ENCODE peak calls at places on chromosomes 11 and 22, in nine cellular contexts. Y is GM23248, R is fibroblast of lung, Q is H1, Z is aorta, P is spleen, U is heart right ventricle, T is right cardiac atrium, C is GM23338. A is an unnamed sample. For H3K4me1, the result is how much of the 10 kb centered on the place peaks cover.

GRCh38 chr11:79353706-79354105 is 87.1 kb downstream of the TENM4 start:
- DNase-seq in Y (peak), R (peak), Q (no peak), Z (no peak), P (no peak), U (no peak), T (no peak), C (no peak), A (no peak)

GRCh38 chr11:122754553-122755322 is 83.6 kb upstream of the CRTAM start:
- DNase-seq in Y (peak), R (no peak), Q (peak), Z (no peak), P (no peak), U (no peak), T (no peak), C (peak), A (no peak)

GRCh38 chr11:15819679-15820286 is 536.6 kb downstream of the SOX6 start:
- DNase-seq in Y (peak), R (peak), Q (peak), Z (peak), P (peak), U (peak), T (peak), C (peak), A (peak)

GRCh38 chr11:111541209-111542061 is 915 bp downstream of the LAYN start:
- DNase-seq in Y (peak), R (peak), Q (peak), Z (peak), P (peak), U (peak), T (peak), C (peak), A (peak)

GRCh38 chr11:20131744-20132666 is 28.3 kb downstream of the DBX1 start:
- DNase-seq in Y (peak), R (peak), Q (peak), Z (peak), P (peak), U (peak), T (peak), C (peak), A (peak)

GRCh38 chr11:27358306-27358705 is 4.7 kb downstream of the CCDC34 start:
- DNase-seq in Y (peak), R (no peak), Q (no peak), Z (no peak), P (no peak), U (no peak), T (no peak), C (no peak), A (no peak)

GRCh38 chr11:70661763-70662501 is 263.6 kb downstream of the CTTN start:
- DNase-seq in Y (peak), R (peak), Q (peak), Z (no peak), P (no peak), U (no peak), T (no peak), C (peak), A (no peak)

GRCh38 chr11:45832835-45833446 is 14.3 kb upstream of the CRY2 start:
- DNase-seq in Y (no peak), R (no peak), Q (no peak), Z (no peak), P (no peak), U (no peak), T (no peak), C (peak), A (no peak)

GRCh38 chr11:125987066-125987641 is 41.3 kb downstream of the VSIG10L2 start:
- DNase-seq in Y (no peak), R (no peak), Q (no peak), Z (no peak), P (no peak), U (no peak), T (no peak), C (no peak), A (no peak)

GRCh38 chr11:14411818-14412217 is 52.8 kb upstream of the RRAS2 start:
- DNase-seq in Y (peak), R (peak), Q (no peak), Z (no peak), P (no peak), U (no peak), T (peak), C (no peak), A (no peak)

GRCh38 chr22:30471616-30472318 is at the start of gene SEC14L3:
- DNase-seq in Y (no peak), R (no peak), Q (no peak), Z (no peak), P (no peak), U (no peak), T (no peak), C (no peak), A (no peak)

GRCh38 chr11:86492370-86493030 is 117.8 kb downstream of the CCDC81 start:
- DNase-seq in Y (no peak), R (peak), Q (no peak), Z (no peak), P (no peak), U (no peak), T (peak), C (no peak), A (no peak)

GRCh38 chr11:403021-403760 is 9.2 kb downstream of the PKP3 start:
- DNase-seq in Y (no peak), R (no peak), Q (no peak), Z (no peak), P (no peak), U (no peak), T (no peak), C (no peak), A (peak)

GRCh38 chr22:48824673-48825651 is 1002.7 kb downstream of the BRD1 start:
- DNase-seq in Y (no peak), R (peak), Q (no peak), Z (no peak), P (peak), U (no peak), T (no peak), C (no peak), A (peak)

GRCh38 chr11:29159552-29160465 is 857.0 kb downstream of the KCNA4 start:
- DNase-seq in Y (peak), R (peak), Q (peak), Z (no peak), P (no peak), U (no peak), T (no peak), C (peak), A (no peak)

GRCh38 chr11:121688860-121689614 is 236.3 kb upstream of the SORL1-AS1 start:
- DNase-seq in Y (no peak), R (peak), Q (no peak), Z (no peak), P (no peak), U (no peak), T (no peak), C (peak), A (no peak)

GRCh38 chr11:129766858-129767604 is 48.6 kb upstream of the TMEM45B start:
- DNase-seq in Y (peak), R (peak), Q (peak), Z (no peak), P (no peak), U (no peak), T (no peak), C (peak), A (no peak)

GRCh38 chr11:103936059-103936458 is 100.4 kb upstream of the DDI1 start:
- DNase-seq in Y (peak), R (peak), Q (no peak), Z (no peak), P (no peak), U (no peak), T (no peak), C (no peak), A (no peak)

GRCh38 chr22:30115705-30116104 is 35.4 kb downstream of the HORMAD2 start:
- DNase-seq in Y (peak), R (no peak), Q (no peak), Z (no peak), P (no peak), U (no peak), T (no peak), C (peak), A (no peak)

GRCh38 chr11:107996025-107996776 is 12.5 kb upstream of the CUL5 start:
- DNase-seq in Y (no peak), R (no peak), Q (no peak), Z (no peak), P (no peak), U (no peak), T (no peak), C (no peak), A (no peak)

GRCh38 chr11:3069425-3069824 is 12.2 kb upstream of the CARS1 start:
- DNase-seq in Y (no peak), R (no peak), Q (no peak), Z (no peak), P (no peak), U (no peak), T (no peak), C (no peak), A (no peak)

GRCh38 chr11:16958833-16959232 is 55.4 kb downstream of the PLEKHA7 start:
- DNase-seq in Y (no peak), R (no peak), Q (no peak), Z (no peak), P (no peak), U (no peak), T (no peak), C (no peak), A (no peak)

GRCh38 chr11:101456812-101457211 is 127.0 kb downstream of the TRPC6 start:
- DNase-seq in Y (peak), R (peak), Q (no peak), Z (no peak), P (no peak), U (no peak), T (no peak), C (no peak), A (no peak)

GRCh38 chr11:111479666-111480065 is 32.5 kb downstream of the BTG4 start:
- DNase-seq in Y (no peak), R (no peak), Q (no peak), Z (no peak), P (no peak), U (no peak), T (no peak), C (no peak), A (no peak)

GRCh38 chr22:24951942-24952836 is at the start of gene KIAA1671:
- DNase-seq in Y (peak), R (peak), Q (peak), Z (peak), P (peak), U (peak), T (peak), C (peak), A (peak)

GRCh38 chr11:38543311-38543710 is 1945.3 kb upstream of the RAG2 start:
- DNase-seq in Y (no peak), R (peak), Q (no peak), Z (no peak), P (no peak), U (no peak), T (no peak), C (no peak), A (no peak)

GRCh38 chr11:71192629-71193028 is 59.7 kb downstream of the SHANK2 start:
- DNase-seq in Y (no peak), R (no peak), Q (no peak), Z (no peak), P (no peak), U (no peak), T (no peak), C (no peak), A (no peak)

GRCh38 chr11:118180300-118180703 is 3.9 kb upstream of the SCN2B start:
- DNase-seq in Y (peak), R (peak), Q (peak), Z (no peak), P (no peak), U (peak), T (peak), C (peak), A (no peak)

GRCh38 chr11:27285761-27286160 is 77.3 kb downstream of the CCDC34 start:
- DNase-seq in Y (no peak), R (no peak), Q (no peak), Z (no peak), P (no peak), U (no peak), T (no peak), C (no peak), A (no peak)

GRCh38 chr11:102784380-102784779 is 4.0 kb upstream of the MMP10 start:
- DNase-seq in Y (no peak), R (no peak), Q (no peak), Z (no peak), P (no peak), U (no peak), T (no peak), C (no peak), A (no peak)

GRCh38 chr22:48943567-48944432 is 883.9 kb downstream of the BRD1 start:
- DNase-seq in Y (peak), R (no peak), Q (peak), Z (peak), P (peak), U (no peak), T (peak), C (no peak), A (no peak)

GRCh38 chr22:17903564-17904295 is 120.6 kb downstream of the MICAL3 start:
- DNase-seq in Y (no peak), R (no peak), Q (peak), Z (no peak), P (no peak), U (peak), T (no peak), C (peak), A (no peak)

GRCh38 chr11:62432695-62433094 is 13.9 kb downstream of the SCGB1A1 start:
- DNase-seq in Y (no peak), R (no peak), Q (no peak), Z (no peak), P (no peak), U (no peak), T (no peak), C (no peak), A (no peak)

GRCh38 chr11:121194731-121195596 is 93.9 kb downstream of the TECTA start:
- DNase-seq in Y (peak), R (peak), Q (peak), Z (no peak), P (no peak), U (no peak), T (no peak), C (peak), A (no peak)

GRCh38 chr11:73614591-73614990 is 16.7 kb upstream of the FAM168A start:
- DNase-seq in Y (no peak), R (no peak), Q (no peak), Z (no peak), P (no peak), U (no peak), T (no peak), C (no peak), A (no peak)

GRCh38 chr22:33919591-33920501 is at the start of gene LARGE1:
- DNase-seq in Y (peak), R (peak), Q (peak), Z (peak), P (peak), U (peak), T (peak), C (peak), A (peak)

GRCh38 chr11:74926304-74927030 is 22.4 kb downstream of the XRRA1 start:
- DNase-seq in Y (peak), R (peak), Q (no peak), Z (no peak), P (no peak), U (no peak), T (no peak), C (no peak), A (no peak)

DNA sequence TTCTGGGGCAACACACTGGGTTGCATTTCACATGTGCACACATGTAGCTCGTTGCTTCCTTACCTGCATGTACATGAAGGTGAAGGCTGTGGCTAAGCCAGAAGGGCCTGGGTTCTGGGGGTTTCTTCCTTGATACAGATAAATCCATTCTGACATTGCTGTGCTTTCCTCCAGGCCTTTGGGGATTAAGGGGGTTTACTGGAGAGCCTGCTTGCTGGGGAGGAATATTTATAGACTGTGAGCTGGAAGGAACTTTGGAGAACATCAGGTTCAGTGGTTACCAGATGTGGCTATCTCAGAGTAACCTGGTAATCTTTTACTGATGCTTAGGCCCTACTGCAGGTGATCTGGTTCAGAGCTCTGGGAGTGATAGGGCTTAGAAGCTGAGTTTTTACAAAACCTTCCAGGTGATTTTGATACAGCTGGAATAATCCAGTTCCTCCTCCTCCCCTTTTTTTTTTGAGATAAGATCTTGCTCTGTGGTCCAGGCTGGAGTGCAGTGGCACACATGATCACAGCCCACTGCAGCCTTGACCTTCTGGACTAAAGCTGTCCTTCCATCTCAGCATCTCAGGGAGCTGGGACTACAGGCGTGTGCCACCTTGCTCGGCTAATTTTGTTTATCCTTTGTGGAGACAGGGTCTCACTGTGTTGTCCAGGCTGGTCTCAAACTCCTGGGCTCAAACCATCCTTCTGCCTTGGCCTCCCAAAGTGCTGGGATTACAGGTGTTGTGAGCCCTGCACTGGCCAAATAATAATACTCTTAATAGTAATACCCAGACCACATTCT is 19.9 kb downstream of the ACO2 start:
- DNase-seq in Y (no peak), R (no peak), Q (no peak), Z (peak), P (no peak), U (no peak), T (no peak), C (no peak), A (no peak)
- H3K4me1 ChIP-seq in Y (under half), R (under half), Q (under half), Z (under half), P (under half), U (half or more), T (under half), C (half or more), A (under half)

GRCh38 chr11:66638177-66639065 is at the start of gene RBM4:
- DNase-seq in Y (peak), R (peak), Q (peak), Z (peak), P (peak), U (peak), T (peak), C (peak), A (peak)
- H3K4me1 ChIP-seq in Y (under half), R (under half), Q (under half), Z (under half), P (half or more), U (half or more), T (under half), C (under half), A (under half)

DNA sequence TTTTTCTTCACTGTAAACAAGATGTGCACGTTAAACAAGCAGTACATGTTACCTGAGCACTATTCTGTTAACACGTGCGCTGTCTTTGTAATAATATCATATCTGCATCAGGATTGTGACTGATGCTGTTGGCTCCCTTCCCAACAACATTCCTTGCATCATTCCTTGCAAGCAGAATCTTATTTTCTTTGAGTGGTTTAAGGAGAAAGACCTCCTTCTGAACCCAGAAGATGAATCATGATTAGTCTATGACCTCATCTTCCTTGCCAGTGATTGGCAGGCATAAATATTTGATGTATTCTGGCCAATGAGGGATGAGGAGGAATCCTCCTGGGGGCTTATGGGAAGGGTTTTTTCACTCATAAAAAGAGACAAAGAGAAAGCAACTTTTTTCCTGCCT is 46.2 kb downstream of the C11orf71 start:
- DNase-seq in Y (peak), R (peak), Q (no peak), Z (no peak), P (no peak), U (no peak), T (no peak), C (no peak), A (no peak)
- H3K4me1 ChIP-seq in Y (under half), R (under half), Q (under half), Z (under half), P (under half), U (under half), T (under half), C (under half), A (under half)

GRCh38 chr22:22042009-22042408 is 59.4 kb upstream of the TOP3B start:
- DNase-seq in Y (no peak), R (no peak), Q (no peak), Z (no peak), P (no peak), U (no peak), T (no peak), C (no peak), A (no peak)

GRCh38 chr22:22044153-22044552 is 61.6 kb upstream of the TOP3B start:
- DNase-seq in Y (no peak), R (no peak), Q (no peak), Z (no peak), P (no peak), U (no peak), T (no peak), C (no peak), A (no peak)

GRCh38 chr22:22045576-22046335 is 63.2 kb upstream of the TOP3B start:
- DNase-seq in Y (no peak), R (no peak), Q (no peak), Z (no peak), P (no peak), U (no peak), T (no peak), C (no peak), A (no peak)

GRCh38 chr22:22042599-22043295 is 60.2 kb upstream of the TOP3B start:
- DNase-seq in Y (no peak), R (no peak), Q (no peak), Z (no peak), P (no peak), U (no peak), T (no peak), C (no peak), A (no peak)

GRCh38 chr22:22043296-22044078 is 60.9 kb upstream of the TOP3B start:
- DNase-seq in Y (no peak), R (no peak), Q (no peak), Z (peak), P (no peak), U (no peak), T (no peak), C (no peak), A (no peak)
- H3K4me1 ChIP-seq in Y (under half), R (under half), Q (under half), Z (under half), P (under half), U (under half), T (under half), C (under half), A (under half)

DNA sequence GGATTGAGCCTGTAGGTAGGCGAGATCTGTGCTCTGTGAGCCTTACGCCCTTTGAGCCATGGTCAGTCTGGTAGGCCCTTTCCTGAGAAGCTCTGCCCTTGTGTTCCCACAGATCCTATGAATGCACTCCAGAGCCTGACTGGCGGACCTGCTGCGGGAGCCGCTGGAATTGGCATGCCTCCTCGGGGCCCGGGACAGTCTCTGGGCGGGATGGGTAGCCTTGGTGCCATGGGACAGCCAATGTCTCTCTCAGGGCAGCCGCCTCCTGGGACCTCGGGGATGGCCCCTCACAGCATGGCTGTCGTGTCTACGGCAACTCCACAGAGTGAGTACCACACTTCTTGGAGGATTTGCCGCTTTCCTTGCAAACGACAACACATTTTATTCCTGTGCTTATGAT is 47.4 kb downstream of the MED15 start:
- DNase-seq in Y (no peak), R (no peak), Q (no peak), Z (peak), P (peak), U (no peak), T (no peak), C (no peak), A (no peak)
- H3K4me1 ChIP-seq in Y (under half), R (under half), Q (under half), Z (under half), P (half or more), U (half or more), T (half or more), C (under half), A (half or more)

GRCh38 chr22:36858966-36859365 is 1.8 kb upstream of the NCF4 start:
- DNase-seq in Y (no peak), R (no peak), Q (no peak), Z (no peak), P (no peak), U (no peak), T (no peak), C (no peak), A (no peak)
- H3K4me1 ChIP-seq in Y (under half), R (under half), Q (under half), Z (under half), P (under half), U (half or more), T (under half), C (under half), A (under half)